ENCODE peak calls at places on chromosomes 3 and 15, in nine cellular contexts. One of them, this sample, is unnamed.
A peak's percentile ranks its signal among the peaks of the same experiment; 100 is the strongest.

GRCh38 chr3:50662408-50662807 is 12.3 kb upstream of the DOCK3 start:
- DNase-seq in GM13976: no peak
- DNase-seq in Peyer's patch: peak; percentile 15
- DNase-seq in lung: no peak
- DNase-seq in choroid plexus epithelial cell: no peak
- DNase-seq in dorsolateral prefrontal cortex: peak; percentile 4
- DNase-seq in tibial nerve: no peak
- DNase-seq in IMR-90: no peak
- DNase-seq in K562: no peak
- DNase-seq in this sample: no peak

GRCh38 chr3:13020159-13020558 is 53.1 kb downstream of the IQSEC1 start:
- DNase-seq in GM13976: no peak
- DNase-seq in Peyer's patch: no peak
- DNase-seq in lung: no peak
- DNase-seq in choroid plexus epithelial cell: no peak
- DNase-seq in dorsolateral prefrontal cortex: peak; percentile 26
- DNase-seq in tibial nerve: no peak
- DNase-seq in IMR-90: no peak
- DNase-seq in K562: no peak
- DNase-seq in this sample: no peak

GRCh38 chr3:27629381-27629780 is 92.7 kb downstream of the EOMES start:
- DNase-seq in GM13976: no peak
- DNase-seq in Peyer's patch: no peak
- DNase-seq in lung: no peak
- DNase-seq in choroid plexus epithelial cell: peak; percentile 28
- DNase-seq in dorsolateral prefrontal cortex: no peak
- DNase-seq in tibial nerve: no peak
- DNase-seq in IMR-90: no peak
- DNase-seq in K562: no peak
- DNase-seq in this sample: no peak

GRCh38 chr3:39592306-39592705 is 124.8 kb downstream of the MOBP start:
- DNase-seq in GM13976: no peak
- DNase-seq in Peyer's patch: no peak
- DNase-seq in lung: no peak
- DNase-seq in choroid plexus epithelial cell: peak; percentile 1
- DNase-seq in dorsolateral prefrontal cortex: no peak
- DNase-seq in tibial nerve: no peak
- DNase-seq in IMR-90: no peak
- DNase-seq in K562: no peak
- DNase-seq in this sample: no peak

GRCh38 chr15:33907326-33907725 is 61.0 kb upstream of the CHRM5 start:
- DNase-seq in GM13976: no peak
- DNase-seq in Peyer's patch: no peak
- DNase-seq in lung: no peak
- DNase-seq in choroid plexus epithelial cell: no peak
- DNase-seq in dorsolateral prefrontal cortex: no peak
- DNase-seq in tibial nerve: no peak
- DNase-seq in IMR-90: no peak
- DNase-seq in K562: no peak
- DNase-seq in this sample: no peak

GRCh38 chr3:131007256-131007655 is 19.4 kb downstream of the ASTE1 start:
- DNase-seq in GM13976: no peak
- DNase-seq in Peyer's patch: no peak
- DNase-seq in lung: no peak
- DNase-seq in choroid plexus epithelial cell: no peak
- DNase-seq in dorsolateral prefrontal cortex: no peak
- DNase-seq in tibial nerve: no peak
- DNase-seq in IMR-90: no peak
- DNase-seq in K562: no peak
- DNase-seq in this sample: no peak

GRCh38 chr3:97928986-97929385 is 43.2 kb downstream of the RIOX2 start:
- DNase-seq in GM13976: no peak
- DNase-seq in Peyer's patch: no peak
- DNase-seq in lung: no peak
- DNase-seq in choroid plexus epithelial cell: no peak
- DNase-seq in dorsolateral prefrontal cortex: no peak
- DNase-seq in tibial nerve: no peak
- DNase-seq in IMR-90: no peak
- DNase-seq in K562: no peak
- DNase-seq in this sample: no peak

GRCh38 chr3:48018841-48019240 is 2.6 kb upstream of the MAP4 start:
- DNase-seq in GM13976: no peak
- DNase-seq in Peyer's patch: no peak
- DNase-seq in lung: no peak
- DNase-seq in choroid plexus epithelial cell: peak; percentile 70
- DNase-seq in dorsolateral prefrontal cortex: no peak
- DNase-seq in tibial nerve: no peak
- DNase-seq in IMR-90: peak; percentile 81
- DNase-seq in K562: no peak
- DNase-seq in this sample: no peak

GRCh38 chr15:28124841-28125240 is 25.7 kb upstream of the OCA2 start:
- DNase-seq in GM13976: no peak
- DNase-seq in Peyer's patch: no peak
- DNase-seq in lung: no peak
- DNase-seq in choroid plexus epithelial cell: no peak
- DNase-seq in dorsolateral prefrontal cortex: no peak
- DNase-seq in tibial nerve: no peak
- DNase-seq in IMR-90: no peak
- DNase-seq in K562: no peak
- DNase-seq in this sample: no peak

GRCh38 chr15:98649996-98650870 is 1.9 kb downstream of the IGF1R start:
- DNase-seq in GM13976: no peak
- DNase-seq in Peyer's patch: peak; percentile 58
- DNase-seq in lung: peak; percentile 36
- DNase-seq in choroid plexus epithelial cell: peak; percentile 26
- DNase-seq in dorsolateral prefrontal cortex: no peak
- DNase-seq in tibial nerve: no peak
- DNase-seq in IMR-90: peak; percentile 39
- DNase-seq in K562: no peak
- DNase-seq in this sample: peak; percentile 65

GRCh38 chr3:37667359-37667758 is 194.3 kb upstream of the CTDSPL start:
- DNase-seq in GM13976: no peak
- DNase-seq in Peyer's patch: no peak
- DNase-seq in lung: no peak
- DNase-seq in choroid plexus epithelial cell: no peak
- DNase-seq in dorsolateral prefrontal cortex: no peak
- DNase-seq in tibial nerve: no peak
- DNase-seq in IMR-90: no peak
- DNase-seq in K562: no peak
- DNase-seq in this sample: no peak

GRCh38 chr3:51778554-51778953 is 483 bp downstream of the IQCF6 start:
- DNase-seq in GM13976: no peak
- DNase-seq in Peyer's patch: no peak
- DNase-seq in lung: no peak
- DNase-seq in choroid plexus epithelial cell: no peak
- DNase-seq in dorsolateral prefrontal cortex: no peak
- DNase-seq in tibial nerve: no peak
- DNase-seq in IMR-90: no peak
- DNase-seq in K562: no peak
- DNase-seq in this sample: no peak

GRCh38 chr3:13411186-13411860 is 8.8 kb downstream of the NUP210 start:
- DNase-seq in GM13976: no peak
- DNase-seq in Peyer's patch: no peak
- DNase-seq in lung: no peak
- DNase-seq in choroid plexus epithelial cell: no peak
- DNase-seq in dorsolateral prefrontal cortex: no peak
- DNase-seq in tibial nerve: no peak
- DNase-seq in IMR-90: no peak
- DNase-seq in K562: no peak
- DNase-seq in this sample: no peak

GRCh38 chr3:38617137-38617536 is 32.4 kb downstream of the SCN5A start:
- DNase-seq in GM13976: no peak
- DNase-seq in Peyer's patch: no peak
- DNase-seq in lung: no peak
- DNase-seq in choroid plexus epithelial cell: no peak
- DNase-seq in dorsolateral prefrontal cortex: no peak
- DNase-seq in tibial nerve: no peak
- DNase-seq in IMR-90: no peak
- DNase-seq in K562: no peak
- DNase-seq in this sample: no peak

GRCh38 chr3:14540209-14540575 is at the start of gene GRIP2:
- DNase-seq in GM13976: no peak
- DNase-seq in Peyer's patch: no peak
- DNase-seq in lung: no peak
- DNase-seq in choroid plexus epithelial cell: no peak
- DNase-seq in dorsolateral prefrontal cortex: no peak
- DNase-seq in tibial nerve: no peak
- DNase-seq in IMR-90: no peak
- DNase-seq in K562: no peak
- DNase-seq in this sample: no peak

GRCh38 chr3:61858054-61858453 is 296.7 kb downstream of the PTPRG start:
- DNase-seq in GM13976: no peak
- DNase-seq in Peyer's patch: no peak
- DNase-seq in lung: no peak
- DNase-seq in choroid plexus epithelial cell: peak; percentile 71
- DNase-seq in dorsolateral prefrontal cortex: no peak
- DNase-seq in tibial nerve: no peak
- DNase-seq in IMR-90: peak; percentile 56
- DNase-seq in K562: no peak
- DNase-seq in this sample: no peak

DNA sequence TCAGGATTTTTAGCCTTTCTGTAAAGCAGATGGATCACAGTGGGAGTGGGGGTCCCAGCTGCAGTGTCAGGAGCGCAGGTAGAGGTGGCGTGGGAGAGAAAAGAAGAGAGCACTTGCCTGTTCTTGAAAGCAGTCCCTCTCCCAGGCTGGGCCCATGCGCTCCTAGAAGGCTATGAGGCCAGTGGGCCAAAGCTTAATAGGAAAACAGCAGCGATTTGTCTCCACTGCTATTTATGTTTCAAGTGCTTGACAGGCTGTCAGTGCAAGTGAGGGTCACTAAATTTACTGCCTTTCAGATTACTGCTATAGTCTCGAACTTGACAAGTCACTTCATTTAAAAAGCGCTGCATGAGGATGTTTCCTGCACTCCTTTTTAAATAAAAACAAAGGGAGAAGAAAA is 239.5 kb downstream of the GAP43 start:
- DNase-seq in GM13976: no peak
- DNase-seq in Peyer's patch: no peak
- DNase-seq in lung: no peak
- DNase-seq in choroid plexus epithelial cell: no peak
- DNase-seq in dorsolateral prefrontal cortex: no peak
- DNase-seq in tibial nerve: no peak
- DNase-seq in IMR-90: no peak
- DNase-seq in K562: no peak
- DNase-seq in this sample: peak; percentile 6
- TF ChIP-seq CTCF in GM13976: no peak
- TF ChIP-seq CTCF in Peyer's patch: no peak
- TF ChIP-seq CTCF in lung: no peak
- TF ChIP-seq CTCF in choroid plexus epithelial cell: no peak
- TF ChIP-seq CTCF in dorsolateral prefrontal cortex: no peak
- TF ChIP-seq CTCF in tibial nerve: no peak
- TF ChIP-seq CTCF in IMR-90: no peak
- TF ChIP-seq CTCF in K562: no peak
- TF ChIP-seq CTCF in this sample: no peak

DNA sequence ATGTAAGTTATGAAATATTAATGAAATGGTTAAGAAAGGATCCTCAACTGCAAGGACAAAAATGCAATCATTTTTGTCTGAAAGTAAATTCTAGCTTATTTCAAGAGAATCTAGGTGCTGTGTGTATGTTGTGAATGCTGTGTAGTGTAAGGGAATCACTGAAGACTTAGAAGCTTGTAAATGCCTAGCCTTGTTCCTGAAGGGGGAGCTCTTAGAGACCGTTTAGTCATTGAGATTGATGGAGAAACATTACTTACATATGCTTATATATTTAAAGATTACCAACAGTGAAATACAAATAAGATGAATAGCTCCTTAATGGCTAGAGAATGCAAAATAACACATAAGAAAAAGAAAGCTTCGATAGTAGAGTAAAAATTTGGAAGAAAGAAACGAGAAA is 67.9 kb downstream of the CNTN4 start:
- DNase-seq in GM13976: no peak
- DNase-seq in Peyer's patch: no peak
- DNase-seq in lung: no peak
- DNase-seq in choroid plexus epithelial cell: peak; percentile 3
- DNase-seq in dorsolateral prefrontal cortex: no peak
- DNase-seq in tibial nerve: no peak
- DNase-seq in IMR-90: no peak
- DNase-seq in K562: no peak
- DNase-seq in this sample: no peak
- TF ChIP-seq CTCF in GM13976: no peak
- TF ChIP-seq CTCF in Peyer's patch: no peak
- TF ChIP-seq CTCF in lung: no peak
- TF ChIP-seq CTCF in choroid plexus epithelial cell: no peak
- TF ChIP-seq CTCF in dorsolateral prefrontal cortex: no peak
- TF ChIP-seq CTCF in tibial nerve: no peak
- TF ChIP-seq CTCF in IMR-90: no peak
- TF ChIP-seq CTCF in K562: no peak
- TF ChIP-seq CTCF in this sample: peak; percentile 18

DNA sequence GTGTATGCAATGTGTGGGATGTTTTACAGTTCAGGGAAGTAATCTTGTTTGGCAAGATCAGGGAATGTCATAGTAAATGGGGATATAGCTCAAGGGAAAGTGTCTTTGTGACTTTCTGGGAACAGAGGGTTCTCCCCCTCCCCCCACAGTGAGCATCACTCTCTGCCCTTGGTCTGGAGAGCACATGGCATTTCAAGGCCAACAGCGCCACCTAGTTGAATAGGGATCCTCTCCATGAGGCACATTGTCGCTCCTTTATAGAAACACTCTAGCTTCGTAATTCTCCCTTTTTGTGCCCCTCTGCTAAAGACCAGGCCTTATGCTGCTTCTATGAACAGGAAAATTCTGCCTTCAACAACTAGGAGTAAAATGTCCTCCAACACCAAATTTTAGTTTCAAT is 37.1 kb upstream of the ARNT2 start:
- DNase-seq in GM13976: no peak
- DNase-seq in Peyer's patch: no peak
- DNase-seq in lung: no peak
- DNase-seq in choroid plexus epithelial cell: peak; percentile 13
- DNase-seq in dorsolateral prefrontal cortex: no peak
- DNase-seq in tibial nerve: no peak
- DNase-seq in IMR-90: peak; percentile 7
- DNase-seq in K562: peak; percentile 30
- DNase-seq in this sample: peak; percentile 16
- TF ChIP-seq CTCF in GM13976: no peak
- TF ChIP-seq CTCF in Peyer's patch: no peak
- TF ChIP-seq CTCF in lung: no peak
- TF ChIP-seq CTCF in choroid plexus epithelial cell: peak; percentile 16
- TF ChIP-seq CTCF in dorsolateral prefrontal cortex: no peak
- TF ChIP-seq CTCF in tibial nerve: no peak
- TF ChIP-seq CTCF in IMR-90: peak; percentile 18
- TF ChIP-seq CTCF in K562: peak; percentile 59
- TF ChIP-seq CTCF in this sample: no peak

GRCh38 chr15:73555080-73555479 is 78.1 kb downstream of the NPTN start:
- DNase-seq in GM13976: no peak
- DNase-seq in Peyer's patch: no peak
- DNase-seq in lung: no peak
- DNase-seq in choroid plexus epithelial cell: no peak
- DNase-seq in dorsolateral prefrontal cortex: no peak
- DNase-seq in tibial nerve: no peak
- DNase-seq in IMR-90: no peak
- DNase-seq in K562: no peak
- DNase-seq in this sample: no peak

GRCh38 chr15:73558529-73558928 is 74.7 kb downstream of the NPTN start:
- DNase-seq in GM13976: no peak
- DNase-seq in Peyer's patch: no peak
- DNase-seq in lung: no peak
- DNase-seq in choroid plexus epithelial cell: no peak
- DNase-seq in dorsolateral prefrontal cortex: no peak
- DNase-seq in tibial nerve: no peak
- DNase-seq in IMR-90: no peak
- DNase-seq in K562: no peak
- DNase-seq in this sample: no peak

GRCh38 chr15:73564255-73564654 is 68.9 kb downstream of the NPTN start:
- DNase-seq in GM13976: no peak
- DNase-seq in Peyer's patch: no peak
- DNase-seq in lung: no peak
- DNase-seq in choroid plexus epithelial cell: peak; percentile 61
- DNase-seq in dorsolateral prefrontal cortex: no peak
- DNase-seq in tibial nerve: no peak
- DNase-seq in IMR-90: peak; percentile 47
- DNase-seq in K562: peak; percentile 52
- DNase-seq in this sample: no peak

GRCh38 chr15:73560501-73561117 is 72.6 kb downstream of the NPTN start:
- DNase-seq in GM13976: peak; percentile 32
- DNase-seq in Peyer's patch: no peak
- DNase-seq in lung: no peak
- DNase-seq in choroid plexus epithelial cell: peak; percentile 89
- DNase-seq in dorsolateral prefrontal cortex: no peak
- DNase-seq in tibial nerve: no peak
- DNase-seq in IMR-90: peak; percentile 84
- DNase-seq in K562: no peak
- DNase-seq in this sample: no peak
- TF ChIP-seq CTCF in GM13976: no peak
- TF ChIP-seq CTCF in Peyer's patch: no peak
- TF ChIP-seq CTCF in lung: no peak
- TF ChIP-seq CTCF in choroid plexus epithelial cell: peak; percentile 58
- TF ChIP-seq CTCF in dorsolateral prefrontal cortex: peak; percentile 59
- TF ChIP-seq CTCF in tibial nerve: peak; percentile 44
- TF ChIP-seq CTCF in IMR-90: peak; percentile 69
- TF ChIP-seq CTCF in K562: peak; percentile 51
- TF ChIP-seq CTCF in this sample: peak; percentile 57